ENCODE peak calls at places on chromosome 9, in ten cellular contexts. B is cardiac fibroblast; V is Calu3; L is right lobe of liver; G is HFFc6; H is neural progenitor cell; W is body of pancreas; Y is left ventricle myocardium inferior; U is AG04450; M is CD4-positive, alpha-beta T cell. Q is an unnamed sample.

GRCh38 chr9:117625154-117625553 is 79.0 kb upstream of the TLR4 start:
- DNase-seq in G (no peak), L (no peak), V (no peak), H (no peak), U (no peak), W (no peak), M (no peak), B (no peak), Y (no peak), Q (no peak)

GRCh38 chr9:104091028-104091590 is 3.0 kb upstream of the SMC2 start:
- DNase-seq in V (no peak), H (no peak), L (no peak), M (no peak), Y (no peak), W (no peak), B (peak), G (no peak), U (no peak), Q (no peak)

GRCh38 chr9:132774886-132775285 is 103.2 kb downstream of the AK8 start:
- DNase-seq in Y (no peak), U (no peak), G (no peak), M (no peak), B (no peak), L (no peak), W (no peak), V (no peak), H (no peak), Q (no peak)

GRCh38 chr9:135480071-135480941 is 724 bp downstream of the PPP1R26 start:
- DNase-seq in Y (peak), B (peak), U (no peak), H (peak), G (no peak), M (no peak), W (no peak), L (no peak), V (peak), Q (peak)

GRCh38 chr9:114666841-114667240 is 9.2 kb upstream of the TEX53 start:
- DNase-seq in Y (no peak), V (no peak), W (no peak), U (no peak), H (no peak), M (no peak), L (no peak), B (no peak), G (no peak), Q (no peak)

GRCh38 chr9:35027871-35028270 is 38.3 kb downstream of the DNAJB5 start:
- DNase-seq in G (no peak), V (no peak), M (no peak), L (no peak), Y (no peak), H (no peak), U (no peak), B (no peak), W (no peak), Q (no peak)

GRCh38 chr9:108837530-108837929 is 18.3 kb downstream of the ACTL7B start:
- DNase-seq in W (no peak), G (no peak), M (no peak), Y (no peak), L (no peak), H (no peak), U (no peak), B (no peak), V (no peak), Q (no peak)

GRCh38 chr9:35966433-35966832 is 8.5 kb upstream of the OR2S2 start:
- DNase-seq in H (no peak), G (no peak), Y (no peak), L (no peak), M (no peak), W (no peak), U (no peak), B (no peak), V (no peak), Q (no peak)

GRCh38 chr9:35686222-35687203 is 3.2 kb downstream of the TPM2 start:
- DNase-seq in U (no peak), G (peak), B (peak), L (no peak), V (no peak), Y (peak), H (no peak), M (no peak), W (no peak), Q (no peak)

GRCh38 chr9:106936680-106937079 is 73.7 kb downstream of the ZNF462 start:
- DNase-seq in H (no peak), L (no peak), W (no peak), G (no peak), B (no peak), V (no peak), Y (no peak), M (no peak), U (no peak), Q (no peak)

GRCh38 chr9:96158147-96158546 is 143.8 kb downstream of the HSD17B3 start:
- DNase-seq in L (no peak), G (no peak), W (no peak), B (no peak), M (no peak), Y (no peak), H (peak), U (no peak), V (no peak), Q (no peak)

GRCh38 chr9:37410969-37411785 is 11.3 kb upstream of the GRHPR start:
- DNase-seq in V (no peak), B (peak), U (no peak), L (no peak), G (peak), H (peak), Y (no peak), W (no peak), M (no peak), Q (peak)
- TF ChIP-seq CTCF in V (no peak), B (peak), U (peak), L (peak), G (peak), H (peak), Y (peak), W (no peak), M (no peak), Q (no peak)

DNA sequence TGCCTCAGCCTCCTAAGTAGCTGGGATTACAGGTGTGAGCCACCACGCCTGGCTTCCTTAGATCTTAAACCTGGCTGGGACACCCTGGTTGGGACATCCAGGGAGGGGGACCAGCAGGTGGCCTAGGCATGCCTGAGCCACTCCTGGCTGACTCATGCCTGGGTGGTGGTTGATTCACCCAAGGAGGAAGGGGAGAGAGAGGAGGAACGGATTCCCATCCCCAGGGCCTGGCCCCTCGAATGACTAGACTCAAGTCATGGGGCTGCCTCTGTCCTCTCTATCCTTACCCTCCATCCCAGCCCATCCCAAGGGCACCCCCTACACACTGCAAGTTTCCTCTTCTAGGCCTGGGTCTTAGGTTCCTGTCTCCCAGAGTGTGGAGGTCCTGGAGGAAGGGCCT is 12.7 kb downstream of the EEIG1 start:
- DNase-seq in H (no peak), V (peak), L (no peak), U (no peak), W (no peak), B (peak), G (peak), Y (peak), M (peak), Q (no peak)
- TF ChIP-seq CTCF in H (no peak), V (no peak), L (no peak), U (no peak), W (no peak), B (peak), G (peak), Y (no peak), M (no peak), Q (no peak)

GRCh38 chr9:137300607-137301085 is 1.4 kb downstream of the NRARP start:
- DNase-seq in V (no peak), W (peak), L (no peak), M (no peak), H (peak), U (no peak), G (no peak), Y (peak), B (peak), Q (no peak)

GRCh38 chr9:137299938-137300337 is 2.1 kb downstream of the NRARP start:
- DNase-seq in U (no peak), Y (peak), L (no peak), V (no peak), G (no peak), B (no peak), M (no peak), H (peak), W (peak), Q (no peak)

GRCh38 chr9:137303031-137303892 is 1.2 kb upstream of the NRARP start:
- DNase-seq in W (no peak), L (peak), B (no peak), H (peak), Y (peak), M (no peak), U (no peak), G (no peak), V (no peak), Q (no peak)

GRCh38 chr9:137302176-137303030 is at the start of gene NRARP:
- DNase-seq in H (peak), Y (peak), L (peak), G (peak), U (no peak), W (peak), V (peak), B (peak), M (peak), Q (peak)

GRCh38 chr9:137301086-137301947 is 754 bp downstream of the NRARP start:
- DNase-seq in G (no peak), L (peak), W (peak), U (no peak), Y (peak), M (no peak), H (peak), V (peak), B (peak), Q (no peak)
- TF ChIP-seq CTCF in G (peak), L (no peak), W (peak), U (no peak), Y (peak), M (no peak), H (peak), V (no peak), B (no peak), Q (no peak)

DNA sequence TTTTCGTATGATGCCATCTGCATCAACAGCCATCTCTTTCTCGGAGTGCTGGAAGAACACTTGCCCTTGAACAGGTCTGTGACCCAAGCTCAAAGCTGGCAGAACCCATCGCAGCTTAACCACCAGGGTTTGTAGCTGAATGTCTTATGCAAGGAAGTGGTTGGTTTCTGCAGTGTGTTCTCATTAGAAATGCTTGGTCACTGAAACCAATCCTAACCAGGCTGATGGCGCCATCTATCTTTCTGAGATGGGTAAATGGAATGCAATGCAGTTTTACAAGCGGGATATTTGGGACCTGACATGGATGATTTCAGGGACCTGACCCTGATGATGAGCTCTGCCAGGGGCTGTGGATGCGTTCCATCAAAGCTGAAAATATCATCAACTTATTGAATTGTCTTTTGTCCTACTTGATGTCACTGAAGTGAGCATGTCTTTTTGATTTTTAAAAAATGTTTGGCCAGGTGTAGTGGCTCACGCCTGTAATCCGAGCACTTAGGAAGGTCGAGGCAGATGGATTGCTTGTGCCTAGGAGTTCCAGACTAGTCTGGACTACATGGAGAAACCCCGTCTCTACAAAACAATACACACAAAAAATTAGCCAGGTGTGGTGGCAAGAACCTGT is 28.7 kb downstream of the DMRT3 start:
- DNase-seq in W (peak), V (peak), U (peak), G (peak), H (peak), L (no peak), Y (no peak), B (peak), M (no peak), Q (no peak)
- TF ChIP-seq CTCF in W (peak), V (no peak), U (peak), G (peak), H (peak), L (peak), Y (peak), B (peak), M (no peak), Q (no peak)

GRCh38 chr9:81174023-81174422 is 515.3 kb downstream of the TLE1 start:
- DNase-seq in L (no peak), G (no peak), U (no peak), W (no peak), B (no peak), H (no peak), Y (no peak), V (no peak), M (no peak), Q (no peak)
- TF ChIP-seq CTCF in L (no peak), G (peak), U (peak), W (no peak), B (peak), H (no peak), Y (no peak), V (no peak), M (no peak), Q (no peak)

GRCh38 chr9:86034863-86035734 is 64.3 kb downstream of the GOLM1 start:
- DNase-seq in M (no peak), G (peak), U (peak), Y (no peak), H (peak), W (peak), L (no peak), B (peak), V (peak), Q (no peak)
- TF ChIP-seq CTCF in M (no peak), G (peak), U (peak), Y (peak), H (peak), W (peak), L (peak), B (peak), V (peak), Q (no peak)

DNA sequence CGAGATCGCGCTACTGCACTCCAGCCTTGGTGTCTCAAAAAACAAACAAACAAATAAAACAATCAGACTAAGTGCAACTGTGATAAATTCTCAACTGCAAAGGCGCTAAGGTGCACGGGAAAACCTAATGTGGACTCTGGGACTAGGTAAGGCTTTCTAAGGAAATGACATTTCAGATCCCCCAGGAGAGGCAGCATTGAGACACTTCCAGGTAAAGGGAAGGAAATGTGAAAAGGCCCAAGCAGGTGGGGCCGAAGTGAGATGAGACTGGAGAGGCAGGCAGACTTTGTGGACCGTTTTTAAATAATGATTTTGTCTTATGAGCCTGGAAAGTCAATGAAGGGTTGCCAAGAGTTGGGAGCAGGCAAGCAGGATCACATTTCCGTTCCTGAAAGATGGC is 1.9 kb upstream of the APBA1 start:
- DNase-seq in V (no peak), M (no peak), W (no peak), B (no peak), Y (no peak), U (no peak), L (no peak), G (no peak), H (peak), Q (no peak)
- TF ChIP-seq CTCF in V (no peak), M (no peak), W (no peak), B (no peak), Y (no peak), U (peak), L (no peak), G (peak), H (peak), Q (no peak)

Q was measured in activated B cell treated with CpG ODN at 0.5 μM for 24 hours.